ENCODE peak calls at places on chromosomes 2 and 18, in seven cellular contexts. T, A, E, M, S, B and Y are unnamed samples.

GRCh38 chr2:67626076-67626475 is 228.9 kb downstream of the ETAA1 start:
- DNase-seq in E (no peak), T (no peak), S (no peak), B (no peak), A (no peak), M (no peak), Y (no peak)

GRCh38 chr18:8264861-8265411 is 344.3 kb upstream of the RAB12 start:
- DNase-seq in A (no peak), T (peak), E (no peak), M (no peak), S (no peak), B (no peak), Y (no peak)

GRCh38 chr18:68623342-68623741 is 91.6 kb downstream of the TMX3 start:
- DNase-seq in S (peak), B (peak), T (peak), A (peak), M (peak), E (peak), Y (peak)

GRCh38 chr2:45928946-45929345 is 277.5 kb downstream of the PRKCE start:
- DNase-seq in S (peak), M (no peak), A (no peak), B (peak), T (no peak), E (no peak), Y (peak)

GRCh38 chr2:70685771-70686171 is 82.2 kb downstream of the ADD2 start:
- DNase-seq in T (no peak), A (no peak), S (no peak), E (no peak), B (peak), M (no peak), Y (peak)

GRCh38 chr2:233830111-233830760 is 24.1 kb downstream of the HJURP start:
- DNase-seq in A (no peak), M (no peak), T (no peak), B (no peak), S (no peak), E (no peak), Y (no peak)

GRCh38 chr18:48365965-48366364 is 43.2 kb downstream of the ZBTB7C start:
- DNase-seq in B (no peak), T (no peak), M (no peak), S (no peak), A (no peak), E (no peak), Y (no peak)

GRCh38 chr18:45519881-45520280 is 95.4 kb upstream of the SLC14A2 start:
- DNase-seq in E (no peak), A (no peak), S (peak), B (no peak), M (no peak), T (peak), Y (no peak)

GRCh38 chr2:239193925-239194687 is 206.7 kb downstream of the HDAC4 start:
- DNase-seq in T (no peak), E (no peak), S (no peak), M (no peak), B (no peak), A (no peak), Y (peak)

GRCh38 chr2:232324778-232325177 is 53.8 kb upstream of the ALPP start:
- DNase-seq in A (no peak), S (no peak), B (no peak), E (no peak), T (no peak), M (no peak), Y (no peak)

GRCh38 chr2:158464426-158465281 is 7.9 kb downstream of the PKP4 start:
- DNase-seq in M (no peak), A (no peak), T (no peak), B (no peak), S (peak), E (no peak), Y (no peak)

GRCh38 chr2:72738096-72738495 is 87.7 kb downstream of the EXOC6B start:
- DNase-seq in A (no peak), E (no peak), M (no peak), B (no peak), S (no peak), T (no peak), Y (no peak)

GRCh38 chr2:182229288-182229687 is 197.5 kb downstream of the PDE1A start:
- DNase-seq in E (peak), T (no peak), S (no peak), B (no peak), A (no peak), M (no peak), Y (no peak)

GRCh38 chr2:220215785-220216184 is 588.4 kb downstream of the SLC4A3 start:
- DNase-seq in T (no peak), M (no peak), A (no peak), E (peak), B (peak), S (no peak), Y (no peak)

GRCh38 chr2:79235135-79235534 is 75.6 kb upstream of the REG3A start:
- DNase-seq in E (no peak), M (no peak), T (no peak), A (no peak), B (no peak), S (no peak), Y (no peak)

GRCh38 chr2:239116456-239117246 is 268.8 kb downstream of the TWIST2 start:
- DNase-seq in B (no peak), A (no peak), E (no peak), S (no peak), T (peak), M (no peak), Y (no peak)

GRCh38 chr2:150824118-150824517 is 336.7 kb upstream of the RND3 start:
- DNase-seq in A (no peak), T (no peak), B (no peak), M (no peak), S (no peak), E (no peak), Y (no peak)

GRCh38 chr2:16608661-16609643 is 56.7 kb downstream of the CYRIA start:
- DNase-seq in M (no peak), S (peak), A (peak), T (peak), B (peak), E (peak), Y (peak)

GRCh38 chr2:15799432-15799827 is 140.9 kb upstream of the MYCN start:
- DNase-seq in T (no peak), B (no peak), M (no peak), A (no peak), S (no peak), E (peak), Y (no peak)

GRCh38 chr2:121776885-121777698 is 21.6 kb downstream of the TSN start:
- DNase-seq in B (no peak), E (no peak), A (no peak), M (no peak), S (no peak), T (no peak), Y (no peak)

GRCh38 chr2:119422521-119422920 is 9.1 kb upstream of the TMEM37 start:
- DNase-seq in S (no peak), E (no peak), M (no peak), T (no peak), B (no peak), A (no peak), Y (no peak)

GRCh38 chr2:105802587-105802986 is 57.9 kb downstream of the NCK2 start:
- DNase-seq in M (no peak), T (no peak), E (no peak), B (no peak), S (no peak), A (no peak), Y (no peak)

GRCh38 chr2:113818382-113818951 is 62.0 kb upstream of the SLC35F5 start:
- DNase-seq in M (peak), T (peak), E (peak), S (peak), A (peak), B (no peak), Y (no peak)

GRCh38 chr2:42390401-42390969 is 29.5 kb upstream of the COX7A2L start:
- DNase-seq in T (no peak), S (no peak), A (no peak), M (no peak), E (peak), B (no peak), Y (no peak)

GRCh38 chr2:24382363-24383021 is 22.2 kb upstream of the ITSN2 start:
- DNase-seq in E (peak), B (peak), S (peak), A (no peak), M (peak), T (peak), Y (peak)

GRCh38 chr2:133063792-133064191 is 393.8 kb upstream of the LYPD1 start:
- DNase-seq in B (no peak), A (peak), S (no peak), M (no peak), E (peak), T (peak), Y (no peak)

GRCh38 chr2:25821225-25822056 is 56.8 kb downstream of the ASXL2 start:
- DNase-seq in S (no peak), E (no peak), M (no peak), B (no peak), T (peak), A (no peak), Y (no peak)

GRCh38 chr2:27123302-27124150 is at the start of gene ABHD1:
- DNase-seq in A (no peak), T (peak), B (peak), E (no peak), M (no peak), S (peak), Y (peak)

GRCh38 chr2:238948765-238949641 is 101.1 kb downstream of the TWIST2 start:
- DNase-seq in B (no peak), A (no peak), T (no peak), M (no peak), E (no peak), S (peak), Y (no peak)

GRCh38 chr2:62660582-62661262 is 44.8 kb upstream of the EHBP1 start:
- DNase-seq in E (peak), A (no peak), M (peak), B (no peak), S (peak), T (peak), Y (no peak)

GRCh38 chr2:222819722-222820333 is 41.0 kb upstream of the ACSL3 start:
- DNase-seq in E (peak), S (peak), M (peak), B (no peak), T (peak), A (no peak), Y (no peak)

GRCh38 chr2:25131253-25131566 is 37.2 kb downstream of the POMC start:
- DNase-seq in M (no peak), A (no peak), S (no peak), B (no peak), T (no peak), E (no peak), Y (no peak)

GRCh38 chr2:13230221-13230620 is 513.5 kb downstream of the TRIB2 start:
- DNase-seq in E (peak), S (no peak), A (no peak), T (peak), M (peak), B (no peak), Y (no peak)

GRCh38 chr2:61426267-61426897 is 44.5 kb downstream of the USP34 start:
- DNase-seq in M (no peak), B (no peak), S (peak), A (no peak), E (peak), T (no peak), Y (peak)

GRCh38 chr18:34330308-34330707 is 105.6 kb upstream of the NOL4 start:
- DNase-seq in B (no peak), S (no peak), M (no peak), E (no peak), T (no peak), A (no peak), Y (no peak)

GRCh38 chr2:29174937-29175336 is 59.7 kb downstream of the CLIP4 start:
- DNase-seq in B (no peak), S (no peak), M (no peak), E (no peak), A (no peak), T (no peak), Y (no peak)

GRCh38 chr2:173410579-173410978 is 55.9 kb downstream of the CDCA7 start:
- DNase-seq in M (no peak), E (no peak), T (no peak), S (no peak), A (no peak), B (no peak), Y (no peak)